ENCODE peak calls at places on chromosome 5, in five cellular contexts. V is IMR-90, P is foreskin fibroblast, F is left ventricle myocardium inferior, T is fibroblast of lung. G is an unnamed sample.
A peak's percentile ranks its signal among the peaks of the same experiment; 100 is the strongest.

GRCh38 chr5:42514759-42515158 is 91.5 kb downstream of the GHR start:
- DNase-seq in T (no peak), F (no peak), V (no peak), P (no peak), G (no peak)

GRCh38 chr5:78534148-78535009 is 114.2 kb downstream of the LHFPL2 start:
- DNase-seq in F (peak; percentile 41), P (no peak), V (peak; percentile 72), T (peak; percentile 46), G (no peak)

GRCh38 chr5:143229896-143230675 is 173.4 kb downstream of the NR3C1 start:
- DNase-seq in F (no peak), V (no peak), P (peak; percentile 68), T (no peak), G (no peak)

GRCh38 chr5:96687812-96688453 is 25.8 kb downstream of the CAST start:
- DNase-seq in T (peak; percentile 83), P (peak; percentile 35), F (no peak), V (peak; percentile 76), G (no peak)

GRCh38 chr5:64384761-64385160 is 121.1 kb upstream of the RGS7BP start:
- DNase-seq in P (no peak), V (no peak), F (no peak), T (peak; percentile 1), G (no peak)

GRCh38 chr5:78509145-78509865 is 139.3 kb downstream of the LHFPL2 start:
- DNase-seq in F (no peak), V (no peak), P (no peak), T (no peak), G (no peak)

GRCh38 chr5:61817472-61818326 is 485.6 kb downstream of the ZSWIM6 start:
- DNase-seq in T (peak; percentile 59), V (peak; percentile 39), F (peak; percentile 19), P (peak; percentile 26), G (no peak)

GRCh38 chr5:125823572-125823971 is 599.6 kb upstream of the GRAMD2B start:
- DNase-seq in P (peak; percentile 57), F (no peak), T (peak; percentile 38), V (peak; percentile 45), G (no peak)

GRCh38 chr5:88691945-88692868 is 190.8 kb downstream of the MEF2C start:
- DNase-seq in T (no peak), V (no peak), F (no peak), P (no peak), G (no peak)

GRCh38 chr5:64347308-64347707 is 158.5 kb upstream of the RGS7BP start:
- DNase-seq in F (no peak), P (no peak), T (no peak), V (no peak), G (no peak)

GRCh38 chr5:73303139-73304079 is 130.4 kb downstream of the TMEM174 start:
- DNase-seq in T (peak; percentile 36), P (no peak), F (no peak), V (no peak), G (peak; percentile 47)

GRCh38 chr5:176413255-176413565 is 3.1 kb downstream of the CLTB start:
- DNase-seq in P (peak; percentile 54), T (peak; percentile 55), F (peak; percentile 50), V (no peak), G (no peak)

GRCh38 chr5:141617682-141618029 is 1.1 kb downstream of the DIAPH1 start:
- DNase-seq in F (no peak), P (no peak), V (no peak), T (no peak), G (no peak)

GRCh38 chr5:175842947-175843793 is 28.2 kb upstream of the CPLX2 start:
- DNase-seq in P (peak; percentile 71), V (peak; percentile 80), F (no peak), T (peak; percentile 75), G (no peak)

GRCh38 chr5:79802404-79802803 is 112.8 kb downstream of the CMYA5 start:
- DNase-seq in P (no peak), T (no peak), F (no peak), V (no peak), G (no peak)

GRCh38 chr5:172149073-172149472 is 39.0 kb downstream of the STK10 start:
- DNase-seq in T (peak; percentile 43), F (no peak), V (peak; percentile 89), P (peak; percentile 56), G (no peak)

GRCh38 chr5:11300736-11301135 is 539.7 kb upstream of the DAP start:
- DNase-seq in T (no peak), F (no peak), V (no peak), P (no peak), G (no peak)

GRCh38 chr5:140800816-140801493 is at the start of gene PCDHA3:
- DNase-seq in P (no peak), V (peak; percentile 1), T (peak; percentile 39), F (no peak), G (no peak)

GRCh38 chr5:624118-624950 is 12.2 kb downstream of the CEP72 start:
- DNase-seq in V (no peak), T (no peak), P (no peak), F (no peak), G (no peak)

GRCh38 chr5:129749101-129749500 is 1.2 kb downstream of the MINAR2 start:
- DNase-seq in P (peak; percentile 17), F (no peak), T (no peak), V (no peak), G (no peak)

GRCh38 chr5:159758189-159758588 is 158.1 kb upstream of the ADRA1B start:
- DNase-seq in V (no peak), P (no peak), F (no peak), T (no peak), G (no peak)

GRCh38 chr5:127987354-127988148 is 96.0 kb upstream of the SLC12A2 start:
- DNase-seq in F (no peak), T (peak; percentile 8), P (peak; percentile 30), V (peak; percentile 3), G (no peak)

GRCh38 chr5:179840321-179840720 is 18.3 kb downstream of the MRNIP start:
- DNase-seq in T (no peak), V (no peak), P (no peak), F (no peak), G (no peak)

GRCh38 chr5:179160584-179160983 is 100.4 kb downstream of the ZNF354C start:
- DNase-seq in T (no peak), V (peak; percentile 19), P (peak; percentile 14), F (no peak), G (no peak)

GRCh38 chr5:89711526-89711925 is 698.0 kb downstream of the CETN3 start:
- DNase-seq in P (no peak), T (no peak), V (no peak), F (no peak), G (no peak)

GRCh38 chr5:150166193-150167162 is at the start of gene CDX1:
- DNase-seq in V (no peak), P (no peak), T (no peak), F (peak; percentile 13), G (no peak)

GRCh38 chr5:109844695-109845094 is 155.0 kb downstream of the MAN2A1 start:
- DNase-seq in P (peak; percentile 61), F (no peak), T (peak; percentile 31), V (peak; percentile 69), G (no peak)

GRCh38 chr5:154076240-154076922 is 37.6 kb downstream of the MFAP3 start:
- DNase-seq in P (no peak), T (no peak), F (no peak), V (no peak), G (no peak)

GRCh38 chr5:127296321-127296720 is 5.7 kb downstream of the MEGF10 start:
- DNase-seq in T (peak; percentile 8), V (peak; percentile 45), F (no peak), P (peak; percentile 52), G (no peak)

GRCh38 chr5:112914584-112914983 is 7.4 kb downstream of the REEP5 start:
- DNase-seq in T (no peak), F (no peak), V (peak; percentile 60), P (no peak), G (no peak)

GRCh38 chr5:178569485-178569884 is 20.7 kb downstream of the COL23A1 start:
- DNase-seq in P (no peak), V (no peak), T (no peak), F (no peak), G (no peak)

GRCh38 chr5:135436856-135437795 is 10.0 kb downstream of the DCANP1 start:
- DNase-seq in T (no peak), P (no peak), F (no peak), V (no peak), G (no peak)

GRCh38 chr5:126754609-126755008 is 22.3 kb upstream of the LMNB1 start:
- DNase-seq in T (no peak), P (no peak), F (no peak), V (no peak), G (no peak)

GRCh38 chr5:1546556-1546955 is 22.8 kb upstream of the LPCAT1 start:
- DNase-seq in F (no peak), V (no peak), P (no peak), T (no peak), G (no peak)

DNA sequence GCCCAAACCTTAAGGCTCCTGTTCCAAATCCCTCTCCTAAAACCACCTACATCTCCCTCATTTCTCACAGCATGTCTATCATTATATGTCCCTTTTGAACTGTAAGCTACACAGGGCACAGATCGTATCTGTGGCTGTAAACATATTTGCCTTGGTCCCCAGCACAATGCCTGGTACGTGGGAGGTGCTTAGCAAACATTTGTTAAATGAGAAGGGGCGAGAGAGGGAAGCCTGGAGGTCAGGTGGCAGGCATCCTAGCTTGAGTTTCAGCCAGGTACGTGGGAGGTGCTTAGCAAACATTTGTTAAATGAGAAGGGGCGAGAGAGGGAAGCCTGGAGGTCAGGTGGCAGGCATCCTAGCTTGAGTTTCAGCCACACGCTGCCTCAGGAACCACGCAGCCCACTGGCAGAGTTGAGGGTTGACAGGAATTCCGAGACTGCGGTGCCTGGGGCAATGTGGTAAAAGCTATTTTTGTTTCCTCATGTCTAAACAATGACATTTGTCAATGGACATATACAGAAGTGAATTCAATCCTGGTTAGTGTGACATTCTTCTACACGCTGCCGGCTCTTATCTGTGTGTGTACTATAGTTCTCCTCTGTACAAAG is 113.6 kb downstream of the EFNA5 start:
- DNase-seq in T (no peak), P (peak; percentile 74), F (peak; percentile 55), V (no peak), G (peak; percentile 40)
- TF ChIP-seq CTCF in T (no peak), P (no peak), F (no peak), V (no peak), G (no peak)

DNA sequence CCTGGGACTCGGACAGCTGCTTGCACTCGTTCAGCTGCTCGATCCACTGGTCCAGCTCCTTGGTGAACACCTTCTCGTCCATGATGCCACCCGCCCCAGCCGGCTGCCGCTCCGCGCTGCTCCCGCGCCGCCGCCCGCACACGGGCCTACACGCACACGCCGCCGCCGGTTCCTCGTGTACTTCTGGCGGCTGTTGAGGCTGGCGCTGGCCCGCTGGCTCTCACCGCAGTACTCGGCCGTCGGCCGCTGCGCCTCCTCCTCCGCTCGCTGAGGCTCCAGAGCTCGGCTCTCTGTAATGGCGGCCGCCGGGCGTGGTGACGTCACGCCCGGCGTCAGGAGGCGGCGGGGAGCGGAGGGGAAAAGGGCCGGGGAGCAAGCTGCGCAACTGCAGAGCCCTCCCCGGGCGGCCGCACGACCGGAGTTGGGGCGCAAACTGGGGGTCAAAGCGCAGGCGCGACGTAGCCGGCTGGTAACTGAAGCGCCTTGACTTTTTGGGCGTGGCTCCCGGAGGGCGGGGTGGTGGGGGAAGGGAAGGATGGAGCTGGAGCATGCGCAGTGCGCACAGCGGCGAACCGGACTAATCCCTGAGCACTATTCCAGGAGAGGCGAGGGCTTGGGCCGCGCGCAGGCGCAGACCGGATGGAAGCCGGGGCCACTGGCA is at the start of gene PPP2CA:
- DNase-seq in T (peak; percentile 99), F (peak; percentile 98), P (peak; percentile 99), V (peak; percentile 98), G (peak; percentile 97)
- TF ChIP-seq CTCF in T (no peak), F (no peak), P (no peak), V (no peak), G (no peak)

GRCh38 chr5:93580387-93581100 is 475 bp downstream of the NR2F1-AS1 start:
- DNase-seq in F (no peak), V (peak; percentile 63), T (peak; percentile 61), P (no peak), G (peak; percentile 52)
- TF ChIP-seq CTCF in F (no peak), V (no peak), T (no peak), P (no peak), G (no peak)

GRCh38 chr5:60810036-60810435 is 34.0 kb downstream of the ELOVL7 start:
- DNase-seq in T (no peak), P (no peak), F (no peak), V (no peak), G (no peak)
- TF ChIP-seq CTCF in T (no peak), P (no peak), F (no peak), V (no peak), G (no peak)